ENCODE peak calls at places on chromosome 19, in eight cellular contexts. X, B, L, Z, U, E, M and W are unnamed samples.

GRCh38 chr19:12801466-12802266 is at the start of the genes PRDX2 and THSD8:
- DNase-seq in X (no peak), B (peak; percentile 68), L (peak; percentile 79), Z (peak; percentile 92), U (peak; percentile 72), E (peak; percentile 56), M (no peak), W (no peak)

GRCh38 chr19:15995536-15995935 is 46.7 kb downstream of the OR10H4 start:
- DNase-seq in X (no peak), B (no peak), L (peak; percentile 14), Z (no peak), U (no peak), E (no peak), M (no peak), W (no peak)

GRCh38 chr19:19628499-19629134 is 597 bp upstream of the LPAR2 start:
- DNase-seq in X (no peak), B (peak; percentile 63), L (peak; percentile 65), Z (peak; percentile 57), U (no peak), E (peak; percentile 72), M (peak; percentile 76), W (no peak)

GRCh38 chr19:34066007-34066656 is 106.2 kb upstream of the LSM14A start:
- DNase-seq in X (no peak), B (no peak), L (no peak), Z (no peak), U (no peak), E (no peak), M (no peak), W (no peak)

GRCh38 chr19:31611348-31611877 is 262.2 kb upstream of the TSHZ3 start:
- DNase-seq in X (no peak), B (no peak), L (no peak), Z (no peak), U (no peak), E (no peak), M (no peak), W (no peak)

GRCh38 chr19:35337984-35338296 is 9.0 kb downstream of the CD22 start:
- DNase-seq in X (no peak), B (no peak), L (no peak), Z (no peak), U (no peak), E (no peak), M (no peak), W (no peak)

GRCh38 chr19:14432817-14433453 is at the start of gene PKN1:
- DNase-seq in X (no peak), B (peak; percentile 23), L (no peak), Z (peak; percentile 71), U (peak; percentile 48), E (no peak), M (no peak), W (no peak)

GRCh38 chr19:35120492-35120891 is 4.9 kb downstream of the FXYD3 start:
- DNase-seq in X (no peak), B (peak; percentile 62), L (peak; percentile 69), Z (no peak), U (no peak), E (peak; percentile 96), M (peak; percentile 44), W (no peak)

GRCh38 chr19:46976845-46977320 is 42.8 kb upstream of the NPAS1 start:
- DNase-seq in X (no peak), B (peak; percentile 94), L (peak; percentile 85), Z (no peak), U (no peak), E (peak; percentile 67), M (peak; percentile 83), W (no peak)

GRCh38 chr19:56110515-56111448 is 10.3 kb downstream of the ZNF787 start:
- DNase-seq in X (no peak), B (peak; percentile 69), L (no peak), Z (no peak), U (no peak), E (peak; percentile 59), M (no peak), W (no peak)

GRCh38 chr19:16217671-16218464 is 20.2 kb downstream of the AP1M1 start:
- DNase-seq in X (no peak), B (no peak), L (no peak), Z (no peak), U (no peak), E (no peak), M (no peak), W (no peak)

GRCh38 chr19:37251308-37252229 is 33.6 kb downstream of the ZNF383 start:
- DNase-seq in X (peak; percentile 11), B (peak; percentile 96), L (peak; percentile 95), Z (peak; percentile 29), U (peak; percentile 75), E (peak; percentile 98), M (peak; percentile 100), W (peak; percentile 53)

GRCh38 chr19:40893112-40893511 is 11.1 kb upstream of the CYP2A7 start:
- DNase-seq in X (no peak), B (no peak), L (no peak), Z (no peak), U (no peak), E (no peak), M (no peak), W (no peak)

GRCh38 chr19:16497042-16497441 is 848 bp downstream of the C19orf44 start:
- DNase-seq in X (no peak), B (peak; percentile 63), L (no peak), Z (no peak), U (no peak), E (peak; percentile 30), M (no peak), W (no peak)

GRCh38 chr19:39752795-39753194 is 15.0 kb upstream of the CLC start:
- DNase-seq in X (no peak), B (no peak), L (no peak), Z (no peak), U (no peak), E (no peak), M (no peak), W (no peak)

GRCh38 chr19:14072535-14073231 is at the start of gene MISP3:
- DNase-seq in X (no peak), B (peak; percentile 53), L (no peak), Z (peak; percentile 49), U (no peak), E (no peak), M (peak; percentile 40), W (no peak)

GRCh38 chr19:5515737-5516136 is 52.0 kb downstream of the TINCR start:
- DNase-seq in X (no peak), B (no peak), L (no peak), Z (no peak), U (no peak), E (no peak), M (no peak), W (no peak)
- TF ChIP-seq CTCF in X (no peak), B (no peak), L (no peak), Z (no peak), U (no peak), E (peak; percentile 24), M (peak; percentile 18), W (peak; percentile 36)

GRCh38 chr19:49361438-49362047 is 673 bp downstream of the TEAD2 start:
- DNase-seq in X (no peak), B (peak; percentile 91), L (peak; percentile 85), Z (no peak), U (peak; percentile 91), E (peak; percentile 69), M (peak; percentile 65), W (no peak)

GRCh38 chr19:49364083-49364687 is 508 bp downstream of the DKKL1 start:
- DNase-seq in X (no peak), B (no peak), L (no peak), Z (no peak), U (peak; percentile 55), E (no peak), M (no peak), W (no peak)

GRCh38 chr19:49362926-49363264 is 679 bp upstream of the TEAD2 start:
- DNase-seq in X (no peak), B (peak; percentile 56), L (peak; percentile 19), Z (no peak), U (peak; percentile 65), E (no peak), M (peak; percentile 47), W (no peak)

GRCh38 chr19:49362048-49362925 is at the start of gene TEAD2:
- DNase-seq in X (no peak), B (peak; percentile 66), L (peak; percentile 45), Z (no peak), U (peak; percentile 86), E (peak; percentile 22), M (peak; percentile 39), W (no peak)

GRCh38 chr19:49363265-49364082 is at the start of gene DKKL1:
- DNase-seq in X (peak; percentile 99), B (peak; percentile 100), L (peak; percentile 97), Z (peak; percentile 90), U (peak; percentile 100), E (peak; percentile 99), M (peak; percentile 94), W (peak; percentile 68)
- H3K4me3 ChIP-seq in X (peak within 1 kb of the TSS; percentile 86), B (peak within 1 kb of the TSS; percentile 96), L (peak within 1 kb of the TSS; percentile 96), Z (peak within 1 kb of the TSS; percentile 5), U (peak within 1 kb of the TSS; percentile 74), E (peak within 1 kb of the TSS; percentile 80), M (peak within 1 kb of the TSS; percentile 94), W (peak within 1 kb of the TSS; percentile 6)

DNA sequence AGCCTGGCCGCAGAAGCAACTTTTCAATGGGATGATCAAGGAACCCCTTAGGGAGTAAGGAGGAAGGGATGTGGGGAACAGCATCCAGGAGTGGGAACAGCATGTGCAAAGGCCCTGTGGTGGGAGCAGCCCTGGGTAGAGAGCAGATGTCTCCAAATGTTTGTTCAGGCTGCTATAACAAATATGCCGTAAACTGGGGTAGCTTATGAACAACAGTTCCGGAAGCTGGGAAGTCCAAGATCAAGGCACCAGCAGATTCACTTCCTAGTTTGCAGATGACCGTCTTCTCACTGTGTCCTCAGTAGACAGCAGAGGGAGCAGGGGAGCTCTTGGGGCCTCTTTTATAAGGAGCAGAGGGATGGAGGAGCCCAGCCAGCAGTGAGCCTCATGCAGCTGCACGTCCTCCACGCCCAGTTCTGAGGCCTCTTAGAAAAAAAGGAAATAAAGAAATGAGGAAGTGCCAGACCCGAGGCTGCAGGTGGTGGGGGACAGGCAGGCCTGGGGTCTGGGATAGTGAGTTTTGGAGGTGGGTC is 4.2 kb upstream of the LRRC25 start:
- DNase-seq in X (no peak), B (peak; percentile 84), L (peak; percentile 72), Z (peak; percentile 66), U (no peak), E (peak; percentile 71), M (peak; percentile 39), W (no peak)
- TF ChIP-seq CTCF in X (no peak), B (peak; percentile 61), L (peak; percentile 40), Z (peak; percentile 63), U (peak; percentile 24), E (peak; percentile 48), M (peak; percentile 26), W (peak; percentile 42)

DNA sequence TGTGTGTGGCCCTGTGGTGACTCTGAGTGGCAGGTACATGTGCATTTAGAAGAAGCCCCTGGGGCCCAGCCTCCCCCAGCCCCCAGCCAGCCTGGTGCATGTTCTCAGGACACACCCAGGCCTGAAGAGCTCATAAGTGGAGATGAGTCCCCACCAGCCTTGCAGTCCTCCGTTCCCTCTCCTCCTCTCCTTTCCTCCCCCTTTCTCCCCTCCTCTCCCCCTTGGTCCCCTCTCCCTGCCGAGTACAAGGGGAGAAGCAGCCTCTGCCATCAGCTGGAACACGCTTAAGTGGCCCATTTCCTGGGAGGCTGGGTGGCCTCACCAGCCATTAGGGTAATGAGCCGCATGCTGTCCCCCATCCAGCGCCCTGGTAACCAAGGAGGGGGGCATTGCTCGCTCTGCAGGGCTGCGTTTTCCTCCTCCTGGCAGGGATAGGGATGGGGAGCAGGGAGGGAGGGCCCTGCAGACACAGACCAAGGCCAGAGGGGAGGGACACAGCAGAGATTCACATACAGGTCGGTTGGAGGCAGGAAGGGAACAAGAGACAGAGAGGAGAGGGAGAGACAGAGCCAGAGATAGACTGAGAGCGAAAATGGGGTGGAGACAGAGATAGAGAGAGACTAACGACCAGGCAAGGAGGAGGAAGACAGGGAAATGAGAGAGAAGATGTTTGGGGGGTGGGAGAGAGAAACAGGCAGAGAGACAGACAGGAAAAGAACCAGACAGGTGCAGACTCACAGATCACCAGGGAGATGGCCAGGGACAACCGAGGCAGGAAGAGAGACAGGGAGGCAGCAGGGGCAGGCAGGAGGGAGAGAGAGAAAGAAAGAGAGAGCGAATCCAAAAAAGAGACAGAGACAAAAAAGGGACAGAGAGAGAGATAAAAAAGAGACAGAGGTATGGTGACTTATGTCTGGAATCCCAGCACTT is 19.3 kb upstream of the DPP9 start:
- DNase-seq in X (no peak), B (no peak), L (no peak), Z (no peak), U (no peak), E (no peak), M (no peak), W (no peak)
- H3K4me3 ChIP-seq in X (no peak overlapping the region), B (no peak overlapping the region), L (no peak overlapping the region), Z (no peak overlapping the region), U (no peak overlapping the region), E (no peak overlapping the region), M (no peak overlapping the region), W (no peak overlapping the region)